ENCODE peak calls at places on chromosomes 5 and 9, in seven cellular contexts. One of them, this sample, is unnamed.

GRCh38 chr5:133075572-133076536 is 24.0 kb downstream of the HSPA4 start:
- DNase-seq in AG09309: peak
- DNase-seq in upper lobe of right lung: no peak
- DNase-seq in heart left ventricle: no peak
- DNase-seq in fibroblast of mammary gland: no peak
- DNase-seq in fibroblast of lung: no peak
- DNase-seq in astrocyte of the cerebellum: no peak
- DNase-seq in this sample: no peak

GRCh38 chr5:37757980-37758582 is 81.8 kb downstream of the GDNF start:
- DNase-seq in upper lobe of right lung: no peak
- DNase-seq in heart left ventricle: no peak
- DNase-seq in astrocyte of the cerebellum: no peak
- DNase-seq in fibroblast of lung: no peak
- DNase-seq in fibroblast of mammary gland: peak
- DNase-seq in AG09309: no peak
- DNase-seq in this sample: peak

GRCh38 chr9:69131682-69132081 is 42.4 kb upstream of the TJP2 start:
- DNase-seq in heart left ventricle: no peak
- DNase-seq in fibroblast of lung: peak
- DNase-seq in AG09309: peak
- DNase-seq in astrocyte of the cerebellum: peak
- DNase-seq in upper lobe of right lung: no peak
- DNase-seq in fibroblast of mammary gland: peak
- DNase-seq in this sample: peak

GRCh38 chr5:80481019-80481893 is 6.6 kb upstream of the FAM151B start:
- DNase-seq in fibroblast of lung: peak
- DNase-seq in astrocyte of the cerebellum: peak
- DNase-seq in heart left ventricle: no peak
- DNase-seq in AG09309: peak
- DNase-seq in upper lobe of right lung: no peak
- DNase-seq in fibroblast of mammary gland: peak
- DNase-seq in this sample: peak

GRCh38 chr5:154756203-154756870 is 1.2 kb downstream of the LARP1 start:
- DNase-seq in heart left ventricle: peak
- DNase-seq in AG09309: no peak
- DNase-seq in astrocyte of the cerebellum: no peak
- DNase-seq in fibroblast of lung: no peak
- DNase-seq in fibroblast of mammary gland: no peak
- DNase-seq in upper lobe of right lung: peak
- DNase-seq in this sample: no peak

GRCh38 chr9:136886610-136887597 is 588 bp downstream of the TRAF2 start:
- DNase-seq in AG09309: no peak
- DNase-seq in upper lobe of right lung: peak
- DNase-seq in astrocyte of the cerebellum: no peak
- DNase-seq in fibroblast of lung: peak
- DNase-seq in fibroblast of mammary gland: peak
- DNase-seq in heart left ventricle: no peak
- DNase-seq in this sample: peak

GRCh38 chr9:134028575-134029247 is 3.4 kb downstream of the BRD3OS start:
- DNase-seq in heart left ventricle: no peak
- DNase-seq in astrocyte of the cerebellum: no peak
- DNase-seq in fibroblast of mammary gland: no peak
- DNase-seq in fibroblast of lung: no peak
- DNase-seq in AG09309: no peak
- DNase-seq in upper lobe of right lung: no peak
- DNase-seq in this sample: no peak

GRCh38 chr9:77440057-77440456 is 208.1 kb downstream of the GNA14 start:
- DNase-seq in fibroblast of mammary gland: peak
- DNase-seq in fibroblast of lung: peak
- DNase-seq in upper lobe of right lung: no peak
- DNase-seq in heart left ventricle: no peak
- DNase-seq in AG09309: no peak
- DNase-seq in astrocyte of the cerebellum: peak
- DNase-seq in this sample: no peak

GRCh38 chr5:156109317-156110023 is 217.5 kb upstream of the SGCD start:
- DNase-seq in AG09309: no peak
- DNase-seq in upper lobe of right lung: no peak
- DNase-seq in astrocyte of the cerebellum: no peak
- DNase-seq in fibroblast of lung: no peak
- DNase-seq in fibroblast of mammary gland: peak
- DNase-seq in heart left ventricle: no peak
- DNase-seq in this sample: no peak

GRCh38 chr5:34411470-34412346 is 244.4 kb upstream of the RAI14 start:
- DNase-seq in heart left ventricle: no peak
- DNase-seq in fibroblast of mammary gland: peak
- DNase-seq in AG09309: no peak
- DNase-seq in fibroblast of lung: peak
- DNase-seq in astrocyte of the cerebellum: no peak
- DNase-seq in upper lobe of right lung: no peak
- DNase-seq in this sample: peak

GRCh38 chr5:34539183-34539582 is 116.9 kb upstream of the RAI14 start:
- DNase-seq in AG09309: no peak
- DNase-seq in upper lobe of right lung: no peak
- DNase-seq in heart left ventricle: no peak
- DNase-seq in astrocyte of the cerebellum: no peak
- DNase-seq in fibroblast of mammary gland: no peak
- DNase-seq in fibroblast of lung: no peak
- DNase-seq in this sample: no peak

GRCh38 chr5:139392678-139393496 is 2.0 kb downstream of the PROB1 start:
- DNase-seq in upper lobe of right lung: peak
- DNase-seq in astrocyte of the cerebellum: no peak
- DNase-seq in AG09309: no peak
- DNase-seq in fibroblast of lung: peak
- DNase-seq in fibroblast of mammary gland: peak
- DNase-seq in heart left ventricle: peak
- DNase-seq in this sample: no peak

GRCh38 chr9:96784021-96784420 is 6.1 kb upstream of the ZNF510 start:
- DNase-seq in AG09309: no peak
- DNase-seq in upper lobe of right lung: no peak
- DNase-seq in astrocyte of the cerebellum: no peak
- DNase-seq in fibroblast of lung: no peak
- DNase-seq in heart left ventricle: no peak
- DNase-seq in fibroblast of mammary gland: no peak
- DNase-seq in this sample: no peak

GRCh38 chr5:151115272-151115905 is 34.6 kb upstream of the TNIP1 start:
- DNase-seq in upper lobe of right lung: peak
- DNase-seq in astrocyte of the cerebellum: peak
- DNase-seq in fibroblast of mammary gland: peak
- DNase-seq in fibroblast of lung: no peak
- DNase-seq in AG09309: peak
- DNase-seq in heart left ventricle: peak
- DNase-seq in this sample: peak

GRCh38 chr9:128805661-128806060 is 12.6 kb upstream of the ENDOG start:
- DNase-seq in AG09309: no peak
- DNase-seq in fibroblast of lung: no peak
- DNase-seq in astrocyte of the cerebellum: no peak
- DNase-seq in fibroblast of mammary gland: no peak
- DNase-seq in heart left ventricle: no peak
- DNase-seq in upper lobe of right lung: no peak
- DNase-seq in this sample: no peak

GRCh38 chr9:9142001-9142400 is 1342.4 kb upstream of the DMAC1 start:
- DNase-seq in fibroblast of mammary gland: no peak
- DNase-seq in AG09309: no peak
- DNase-seq in fibroblast of lung: no peak
- DNase-seq in astrocyte of the cerebellum: no peak
- DNase-seq in heart left ventricle: no peak
- DNase-seq in upper lobe of right lung: no peak
- DNase-seq in this sample: no peak

GRCh38 chr5:158758666-158759065 is 341.1 kb downstream of the EBF1 start:
- DNase-seq in upper lobe of right lung: no peak
- DNase-seq in fibroblast of lung: peak
- DNase-seq in fibroblast of mammary gland: peak
- DNase-seq in heart left ventricle: no peak
- DNase-seq in astrocyte of the cerebellum: no peak
- DNase-seq in AG09309: peak
- DNase-seq in this sample: peak

GRCh38 chr5:109998208-109998607 is 308.5 kb downstream of the MAN2A1 start:
- DNase-seq in AG09309: no peak
- DNase-seq in upper lobe of right lung: no peak
- DNase-seq in fibroblast of mammary gland: no peak
- DNase-seq in astrocyte of the cerebellum: no peak
- DNase-seq in heart left ventricle: no peak
- DNase-seq in fibroblast of lung: no peak
- DNase-seq in this sample: no peak

GRCh38 chr5:110851357-110851756 is 112.5 kb downstream of the SLC25A46 start:
- DNase-seq in AG09309: no peak
- DNase-seq in fibroblast of mammary gland: no peak
- DNase-seq in heart left ventricle: no peak
- DNase-seq in fibroblast of lung: peak
- DNase-seq in upper lobe of right lung: no peak
- DNase-seq in astrocyte of the cerebellum: peak
- DNase-seq in this sample: no peak

GRCh38 chr5:54881286-54882005 is 103.9 kb downstream of the ESM1 start:
- DNase-seq in heart left ventricle: no peak
- DNase-seq in fibroblast of lung: peak
- DNase-seq in fibroblast of mammary gland: no peak
- DNase-seq in upper lobe of right lung: no peak
- DNase-seq in AG09309: no peak
- DNase-seq in astrocyte of the cerebellum: no peak
- DNase-seq in this sample: no peak

DNA sequence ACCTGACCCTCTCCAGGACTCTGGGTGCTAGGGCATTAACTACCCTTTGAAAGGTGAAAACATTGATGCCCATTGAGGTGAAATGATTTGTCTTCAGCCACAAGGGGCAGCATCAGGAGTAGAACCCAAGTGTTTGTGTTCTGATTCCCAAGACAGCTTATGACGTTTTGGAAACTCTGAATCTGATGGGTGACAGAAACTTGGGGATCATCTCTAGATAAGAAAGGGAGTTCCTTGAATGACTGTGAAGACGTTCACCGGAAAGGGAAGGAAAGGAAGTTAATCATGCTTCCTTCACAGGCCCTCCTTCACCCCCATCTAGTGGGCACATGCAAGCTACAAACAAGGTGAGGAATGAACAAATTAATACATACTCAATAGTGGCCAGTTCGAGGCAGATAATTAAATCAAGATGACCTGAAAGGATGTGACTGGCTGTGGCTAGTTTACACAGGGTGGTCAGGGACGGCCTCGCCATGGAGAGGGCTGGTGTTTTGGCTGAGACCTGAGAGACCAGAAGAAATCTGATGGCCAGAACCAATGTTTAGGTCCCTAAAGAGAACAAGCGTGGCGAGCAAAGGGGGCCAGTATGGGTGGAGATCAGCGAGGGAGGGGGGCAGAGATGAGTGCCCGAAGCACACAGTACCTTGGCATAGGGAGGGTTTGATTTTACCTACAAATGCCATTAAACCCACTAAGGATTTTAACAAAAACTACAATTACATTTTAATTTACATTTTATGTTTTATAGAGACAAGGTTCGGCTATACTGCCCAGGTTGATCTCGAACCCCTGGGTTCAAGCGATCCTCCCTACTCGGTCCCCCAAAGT is 937 bp upstream of the SLC26A2 start:
- DNase-seq in fibroblast of mammary gland: peak
- DNase-seq in upper lobe of right lung: no peak
- DNase-seq in fibroblast of lung: peak
- DNase-seq in astrocyte of the cerebellum: no peak
- DNase-seq in heart left ventricle: no peak
- DNase-seq in AG09309: peak
- DNase-seq in this sample: peak
- TF ChIP-seq CTCF in fibroblast of mammary gland: peak
- TF ChIP-seq CTCF in upper lobe of right lung: peak
- TF ChIP-seq CTCF in fibroblast of lung: peak
- TF ChIP-seq CTCF in astrocyte of the cerebellum: peak
- TF ChIP-seq CTCF in heart left ventricle: peak
- TF ChIP-seq CTCF in AG09309: peak
- TF ChIP-seq CTCF in this sample: peak

GRCh38 chr9:22107202-22107601 is 98.1 kb upstream of the CDKN2B start:
- DNase-seq in astrocyte of the cerebellum: peak
- DNase-seq in heart left ventricle: no peak
- DNase-seq in upper lobe of right lung: no peak
- DNase-seq in fibroblast of lung: peak
- DNase-seq in fibroblast of mammary gland: no peak
- DNase-seq in AG09309: no peak
- DNase-seq in this sample: no peak
- H3K4me3 ChIP-seq in astrocyte of the cerebellum: no peak
- H3K4me3 ChIP-seq in heart left ventricle: no peak
- H3K4me3 ChIP-seq in upper lobe of right lung: no peak
- H3K4me3 ChIP-seq in fibroblast of lung: no peak
- H3K4me3 ChIP-seq in fibroblast of mammary gland: no peak
- H3K4me3 ChIP-seq in AG09309: no peak
- H3K4me3 ChIP-seq in this sample: no peak

GRCh38 chr5:9288234-9288633 is 257.6 kb downstream of the SEMA5A start:
- DNase-seq in astrocyte of the cerebellum: no peak
- DNase-seq in upper lobe of right lung: no peak
- DNase-seq in fibroblast of lung: no peak
- DNase-seq in AG09309: no peak
- DNase-seq in heart left ventricle: peak
- DNase-seq in fibroblast of mammary gland: no peak
- DNase-seq in this sample: no peak
- TF ChIP-seq CTCF in astrocyte of the cerebellum: no peak
- TF ChIP-seq CTCF in upper lobe of right lung: no peak
- TF ChIP-seq CTCF in fibroblast of lung: no peak
- TF ChIP-seq CTCF in AG09309: no peak
- TF ChIP-seq CTCF in heart left ventricle: peak
- TF ChIP-seq CTCF in fibroblast of mammary gland: no peak
- TF ChIP-seq CTCF in this sample: peak

GRCh38 chr9:121059513-121059912 is 9.4 kb upstream of the C5 start:
- DNase-seq in astrocyte of the cerebellum: no peak
- DNase-seq in heart left ventricle: no peak
- DNase-seq in fibroblast of mammary gland: no peak
- DNase-seq in fibroblast of lung: no peak
- DNase-seq in AG09309: no peak
- DNase-seq in upper lobe of right lung: no peak
- DNase-seq in this sample: no peak

GRCh38 chr9:121055642-121056143 is 5.6 kb upstream of the C5 start:
- DNase-seq in AG09309: no peak
- DNase-seq in upper lobe of right lung: no peak
- DNase-seq in fibroblast of mammary gland: peak
- DNase-seq in astrocyte of the cerebellum: no peak
- DNase-seq in heart left ventricle: no peak
- DNase-seq in fibroblast of lung: no peak
- DNase-seq in this sample: peak

GRCh38 chr9:121057821-121058220 is 7.7 kb upstream of the C5 start:
- DNase-seq in astrocyte of the cerebellum: no peak
- DNase-seq in fibroblast of mammary gland: no peak
- DNase-seq in AG09309: no peak
- DNase-seq in fibroblast of lung: no peak
- DNase-seq in heart left ventricle: no peak
- DNase-seq in upper lobe of right lung: no peak
- DNase-seq in this sample: no peak

DNA sequence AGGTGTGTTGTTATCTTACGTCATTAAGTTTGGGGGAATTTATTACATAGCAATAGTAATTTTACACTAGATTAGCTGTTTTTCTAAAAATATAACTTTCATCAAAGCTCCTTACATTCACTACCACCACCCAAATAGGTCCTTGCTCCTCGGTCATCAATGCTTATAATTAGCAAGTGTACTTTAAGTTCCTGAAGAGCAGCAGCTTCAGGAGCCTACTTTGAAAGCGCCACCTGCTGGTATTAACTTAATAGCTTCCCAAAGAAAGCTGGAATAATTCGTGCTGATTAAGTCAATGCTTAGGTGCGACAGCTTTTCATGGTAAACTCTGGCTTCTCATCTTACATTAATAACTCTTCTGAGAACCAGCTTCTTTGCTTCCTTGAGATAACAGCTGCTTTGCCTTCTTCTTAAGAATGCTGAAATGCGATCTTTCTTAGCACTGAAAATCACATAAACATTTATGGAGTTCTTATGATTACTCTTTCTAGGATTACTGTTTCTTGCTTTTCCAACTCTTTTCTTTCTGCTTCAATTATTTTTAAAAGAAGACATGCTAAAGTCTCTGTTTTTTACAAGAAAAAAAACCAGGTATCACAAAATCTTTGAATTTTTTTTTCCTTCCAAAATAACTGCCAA is 10.0 kb upstream of the C5 start:
- DNase-seq in heart left ventricle: no peak
- DNase-seq in fibroblast of lung: peak
- DNase-seq in astrocyte of the cerebellum: peak
- DNase-seq in AG09309: no peak
- DNase-seq in upper lobe of right lung: no peak
- DNase-seq in fibroblast of mammary gland: peak
- DNase-seq in this sample: peak
- H3K4me3 ChIP-seq in heart left ventricle: no peak
- H3K4me3 ChIP-seq in fibroblast of lung: no peak
- H3K4me3 ChIP-seq in astrocyte of the cerebellum: no peak
- H3K4me3 ChIP-seq in AG09309: no peak
- H3K4me3 ChIP-seq in upper lobe of right lung: no peak
- H3K4me3 ChIP-seq in fibroblast of mammary gland: no peak
- H3K4me3 ChIP-seq in this sample: no peak

This sample was measured in cardiac fibroblast.